ENCODE peak calls at places on chromosomes 6 and 20, in seven cellular contexts. H is CD4-positive, alpha-beta T cell; T is effector CD8-positive, alpha-beta T cell; J is HT1080; C is fibroblast of lung; I is activated T-helper 1 cell treated with anti-CD3 and anti-CD28 coated beads, Interleukin-2, amount 50 U/mL, for 16 hours; K is occipital lobe. S is an unnamed sample.
A peak's percentile ranks its signal among the peaks of the same experiment; 100 is the strongest.

GRCh38 chr6:25612666-25613065 is 39.3 kb upstream of the SCGN start:
- DNase-seq in H (no peak), T (no peak), J (peak; percentile 4), C (peak; percentile 7), I (no peak), K (no peak), S (no peak)

GRCh38 chr6:111447051-111447450 is 36.0 kb downstream of the REV3L start:
- DNase-seq in H (no peak), T (no peak), J (no peak), C (peak; percentile 39), I (no peak), K (no peak), S (no peak)

GRCh38 chr20:62825994-62826645 is 9.3 kb downstream of the COL9A3 start:
- DNase-seq in H (no peak), T (no peak), J (no peak), C (no peak), I (no peak), K (no peak), S (no peak)

GRCh38 chr20:23877524-23877923 is 2.0 kb downstream of the CST5 start:
- DNase-seq in H (no peak), T (no peak), J (no peak), C (no peak), I (no peak), K (no peak), S (no peak)

GRCh38 chr6:152461556-152461955 is 175.6 kb downstream of the SYNE1 start:
- DNase-seq in H (no peak), T (no peak), J (peak; percentile 79), C (peak; percentile 4), I (no peak), K (no peak), S (no peak)

GRCh38 chr6:46078294-46078693 is 51.5 kb upstream of the ENPP4 start:
- DNase-seq in H (no peak), T (no peak), J (no peak), C (no peak), I (no peak), K (no peak), S (no peak)

GRCh38 chr20:64176548-64177419 is 12.5 kb downstream of the MYT1 start:
- DNase-seq in H (no peak), T (no peak), J (no peak), C (no peak), I (no peak), K (peak; percentile 26), S (no peak)

GRCh38 chr6:106966229-106966628 is 8.3 kb downstream of the CD24 start:
- DNase-seq in H (no peak), T (no peak), J (no peak), C (no peak), I (no peak), K (no peak), S (no peak)

GRCh38 chr6:150167479-150167873 is 24.6 kb downstream of the PPP1R14C start:
- DNase-seq in H (no peak), T (no peak), J (no peak), C (no peak), I (no peak), K (no peak), S (no peak)

GRCh38 chr6:163405412-163406309 is 8.9 kb upstream of the QKI start:
- DNase-seq in H (peak; percentile 5), T (no peak), J (no peak), C (no peak), I (no peak), K (peak; percentile 54), S (no peak)

GRCh38 chr6:109513571-109514071 is 30.6 kb upstream of the ZBTB24 start:
- DNase-seq in H (no peak), T (no peak), J (peak; percentile 88), C (peak; percentile 64), I (no peak), K (no peak), S (no peak)

GRCh38 chr20:56542489-56543020 is 9.5 kb downstream of the FAM209B start:
- DNase-seq in H (no peak), T (no peak), J (no peak), C (no peak), I (no peak), K (no peak), S (no peak)

GRCh38 chr6:117613920-117614535 is 11.7 kb upstream of the GOPC start:
- DNase-seq in H (no peak), T (no peak), J (peak; percentile 43), C (no peak), I (no peak), K (no peak), S (no peak)

GRCh38 chr6:83893024-83893423 is 33.5 kb downstream of the CYB5R4 start:
- DNase-seq in H (no peak), T (no peak), J (no peak), C (no peak), I (no peak), K (no peak), S (no peak)

GRCh38 chr6:90646936-90647335 is 60.1 kb upstream of the MAP3K7 start:
- DNase-seq in H (no peak), T (no peak), J (peak; percentile 28), C (no peak), I (no peak), K (no peak), S (no peak)

GRCh38 chr6:34543421-34543820 is 12.7 kb downstream of the SPDEF start:
- DNase-seq in H (no peak), T (no peak), J (peak; percentile 76), C (peak; percentile 67), I (no peak), K (no peak), S (no peak)

GRCh38 chr6:4426916-4427315 is 291.5 kb upstream of the ECI2 start:
- DNase-seq in H (no peak), T (no peak), J (no peak), C (no peak), I (no peak), K (no peak), S (no peak)

GRCh38 chr20:17697171-17697570 is 2.6 kb upstream of the BANF2 start:
- DNase-seq in H (no peak), T (no peak), J (no peak), C (no peak), I (no peak), K (no peak), S (no peak)

GRCh38 chr20:53623454-53624206 is 30.0 kb upstream of the ZNF217 start:
- DNase-seq in H (peak; percentile 24), T (no peak), J (peak; percentile 64), C (peak; percentile 81), I (peak; percentile 16), K (no peak), S (no peak)

GRCh38 chr6:7758456-7758855 is 32.6 kb downstream of the BMP6 start:
- DNase-seq in H (no peak), T (no peak), J (peak; percentile 87), C (peak; percentile 55), I (no peak), K (no peak), S (no peak)

GRCh38 chr6:2229742-2230141 is 15.7 kb downstream of the GMDS start:
- DNase-seq in H (no peak), T (no peak), J (no peak), C (no peak), I (no peak), K (no peak), S (no peak)

GRCh38 chr6:80366721-80367120 is 260.2 kb downstream of the BCKDHB start:
- DNase-seq in H (no peak), T (no peak), J (peak; percentile 42), C (peak; percentile 66), I (no peak), K (no peak), S (no peak)

GRCh38 chr6:152189736-152190135 is 382.3 kb downstream of the ESR1 start:
- DNase-seq in H (no peak), T (no peak), J (peak; percentile 2), C (no peak), I (no peak), K (no peak), S (no peak)

GRCh38 chr6:131782764-131783163 is 25.1 kb upstream of the ENPP1 start:
- DNase-seq in H (no peak), T (no peak), J (peak; percentile 18), C (no peak), I (no peak), K (no peak), S (no peak)

GRCh38 chr20:60100780-60101179 is 142.6 kb downstream of the CDH26 start:
- DNase-seq in H (no peak), T (no peak), J (no peak), C (no peak), I (no peak), K (no peak), S (no peak)

GRCh38 chr6:43120938-43121913 is 45.1 kb downstream of the PTK7 start:
- DNase-seq in H (no peak), T (no peak), J (peak; percentile 92), C (peak; percentile 98), I (no peak), K (no peak), S (no peak)

GRCh38 chr6:62652692-62653328 is 366.8 kb upstream of the KHDRBS2 start:
- DNase-seq in H (no peak), T (no peak), J (no peak), C (peak; percentile 26), I (no peak), K (no peak), S (no peak)

GRCh38 chr6:126252154-126252553 is 87.8 kb upstream of the CENPW start:
- DNase-seq in H (no peak), T (no peak), J (no peak), C (no peak), I (no peak), K (no peak), S (no peak)

GRCh38 chr20:24955045-24955444 is 6.0 kb downstream of the CST7 start:
- DNase-seq in H (no peak), T (no peak), J (no peak), C (no peak), I (no peak), K (no peak), S (no peak)

GRCh38 chr6:29953001-29953436 is 10.7 kb downstream of the HLA-A start:
- DNase-seq in H (no peak), T (no peak), J (no peak), C (peak; percentile 86), I (no peak), K (no peak), S (no peak)

GRCh38 chr6:144036064-144036873 is 28.2 kb upstream of the PLAGL1 start:
- DNase-seq in H (no peak), T (no peak), J (no peak), C (peak; percentile 47), I (no peak), K (no peak), S (no peak)

GRCh38 chr6:27400877-27401642 is 12.5 kb downstream of the ZNF391 start:
- DNase-seq in H (no peak), T (no peak), J (no peak), C (no peak), I (no peak), K (no peak), S (no peak)

GRCh38 chr6:118320652-118321051 is 227.4 kb upstream of the PLN start:
- DNase-seq in H (no peak), T (no peak), J (no peak), C (peak; percentile 55), I (no peak), K (no peak), S (no peak)

S was measured in D721Med.